ENCODE peak calls at places on chromosomes 12 and 14, in four cellular contexts. T is ascending aorta; I is CD4-positive, alpha-beta T cell; B is A549. H is an unnamed sample. For H3K9me3, the result is how much of the 10 kb centered on the place peaks cover.

GRCh38 chr12:57216931-57217871 is 607 bp downstream of the NXPH4 start:
- DNase-seq in T (no peak), I (no peak), B (peak), H (no peak)

GRCh38 chr14:22622220-22622619 is 21.9 kb downstream of the OR6J1 start:
- DNase-seq in T (no peak), B (no peak), I (no peak), H (no peak)

GRCh38 chr12:11822071-11822818 is 172.8 kb downstream of the ETV6 start:
- DNase-seq in B (no peak), I (no peak), T (no peak), H (no peak)

GRCh38 chr12:51085757-51086156 is 2.4 kb upstream of the CSRNP2 start:
- DNase-seq in T (no peak), B (no peak), I (no peak), H (no peak)

GRCh38 chr14:24941719-24942118 is 108.2 kb downstream of the STXBP6 start:
- DNase-seq in T (no peak), B (no peak), I (no peak), H (no peak)

GRCh38 chr14:104686624-104687517 is 2.5 kb upstream of the INF2 start:
- DNase-seq in T (no peak), B (no peak), I (no peak), H (no peak)

GRCh38 chr12:21775130-21775920 is 819 bp upstream of the KCNJ8 start:
- DNase-seq in B (no peak), I (no peak), T (no peak), H (no peak)

GRCh38 chr14:102316048-102316745 is 3.3 kb upstream of the ZNF839 start:
- DNase-seq in B (no peak), T (no peak), I (no peak), H (no peak)

GRCh38 chr12:77064891-77065360 is 443 bp downstream of the E2F7 start:
- DNase-seq in T (no peak), I (no peak), B (peak), H (no peak)

GRCh38 chr12:6963741-6964446 is 6.6 kb downstream of the PHB2 start:
- DNase-seq in T (no peak), B (no peak), I (no peak), H (peak)

GRCh38 chr12:40308851-40309420 is 84.1 kb downstream of the LRRK2 start:
- DNase-seq in B (no peak), T (no peak), I (no peak), H (no peak)

GRCh38 chr12:53726342-53726741 is 910 bp downstream of the CALCOCO1 start:
- DNase-seq in T (no peak), I (no peak), B (no peak), H (no peak)

GRCh38 chr14:21092147-21093011 is 6.1 kb downstream of the ZNF219 start:
- DNase-seq in I (peak), B (peak), T (no peak), H (peak)

GRCh38 chr12:52956987-52957386 is 8.1 kb downstream of the KRT18 start:
- DNase-seq in I (no peak), T (no peak), B (no peak), H (no peak)

GRCh38 chr12:6376079-6376941 is 947 bp upstream of the SCNN1A start:
- DNase-seq in B (peak), T (no peak), I (no peak), H (no peak)

GRCh38 chr12:51922762-51923505 is 15.6 kb downstream of the ACVRL1 start:
- DNase-seq in B (no peak), T (no peak), I (no peak), H (no peak)

GRCh38 chr12:42756841-42757661 is 167.5 kb upstream of the PRICKLE1 start:
- DNase-seq in I (no peak), B (peak), T (no peak), H (no peak)

GRCh38 chr12:68240079-68240478 is 13.3 kb downstream of the IL22 start:
- DNase-seq in T (no peak), B (no peak), I (no peak), H (no peak)

GRCh38 chr14:21210023-21210422 is 54.2 kb upstream of the OR5AU1 start:
- DNase-seq in I (no peak), T (no peak), B (no peak), H (no peak)

GRCh38 chr12:93403988-93404803 is 26.5 kb downstream of the NUDT4 start:
- DNase-seq in T (no peak), B (no peak), I (no peak), H (no peak)

GRCh38 chr12:7934153-7934552 is 1.8 kb downstream of the SLC2A3 start:
- DNase-seq in B (no peak), I (no peak), T (no peak), H (no peak)

GRCh38 chr12:48145981-48146380 is 11.3 kb downstream of the ASB8 start:
- DNase-seq in T (no peak), B (no peak), I (no peak), H (no peak)

GRCh38 chr14:81236138-81236537 is 15.4 kb upstream of the GTF2A1 start:
- DNase-seq in T (no peak), I (no peak), B (no peak), H (no peak)

GRCh38 chr12:105214141-105214540 is 21.8 kb downstream of the APPL2 start:
- DNase-seq in T (no peak), B (no peak), I (no peak), H (no peak)

GRCh38 chr14:105863296-105864108 is 337.1 kb downstream of the TMEM121 start:
- DNase-seq in T (no peak), B (no peak), I (peak), H (no peak)

GRCh38 chr12:108563135-108563803 is 873 bp downstream of the ISCU start:
- DNase-seq in I (peak), T (peak), B (peak), H (peak)

GRCh38 chr14:93040443-93040842 is 75.3 kb downstream of the ITPK1 start:
- DNase-seq in T (no peak), I (no peak), B (no peak), H (no peak)

GRCh38 chr12:6302621-6303020 is 7.9 kb upstream of the PLEKHG6 start:
- DNase-seq in B (no peak), I (no peak), T (no peak), H (peak)

GRCh38 chr12:52569726-52570125 is 3.9 kb downstream of the KRT74 start:
- DNase-seq in I (no peak), B (no peak), T (no peak), H (no peak)

GRCh38 chr12:132535046-132535445 is 45.1 kb downstream of the FBRSL1 start:
- DNase-seq in I (no peak), T (no peak), B (no peak), H (no peak)
- H3K9me3 ChIP-seq in I (under half), T (under half), B (half or more), H (under half)

GRCh38 chr14:19729359-19729758 is 14.0 kb upstream of the OR4Q3 start:
- DNase-seq in I (no peak), B (no peak), T (no peak), H (no peak)

GRCh38 chr14:19729763-19730162 is 13.6 kb upstream of the OR4Q3 start:
- DNase-seq in I (no peak), B (no peak), T (no peak), H (no peak)
- H3K9me3 ChIP-seq in I (under half), B (under half), T (under half), H (under half)

GRCh38 chr14:46279327-46279726 is 372.3 kb downstream of the RPL10L start:
- DNase-seq in B (no peak), T (no peak), I (no peak), H (no peak)

DNA sequence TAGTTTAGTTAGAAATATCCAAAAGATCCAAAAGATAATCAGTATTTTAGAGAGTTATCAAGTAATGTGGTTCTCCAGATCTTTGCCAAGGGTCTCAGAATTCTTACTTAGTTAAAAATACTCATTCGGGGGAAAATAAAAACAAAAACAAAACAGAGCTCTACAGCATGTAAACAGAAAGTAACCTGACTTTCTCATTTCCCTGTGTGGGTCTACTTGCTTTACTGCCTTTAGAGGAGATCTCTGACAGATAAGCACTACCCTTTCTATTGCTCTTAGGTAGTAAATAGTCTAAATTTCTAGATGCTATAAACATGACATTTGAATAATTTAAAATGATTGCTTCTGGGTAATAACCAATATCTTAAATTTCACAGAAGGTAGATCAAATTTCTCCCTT is 371.8 kb downstream of the RPL10L start:
- DNase-seq in I (no peak), T (no peak), B (no peak), H (no peak)
- H3K9me3 ChIP-seq in I (under half), T (under half), B (under half), H (under half)

GRCh38 chr12:28905220-28905940 is 243.7 kb upstream of the FAR2 start:
- DNase-seq in B (no peak), T (no peak), I (no peak), H (no peak)

GRCh38 chr12:28909291-28909690 is 239.8 kb upstream of the FAR2 start:
- DNase-seq in I (no peak), B (no peak), T (no peak), H (no peak)

DNA sequence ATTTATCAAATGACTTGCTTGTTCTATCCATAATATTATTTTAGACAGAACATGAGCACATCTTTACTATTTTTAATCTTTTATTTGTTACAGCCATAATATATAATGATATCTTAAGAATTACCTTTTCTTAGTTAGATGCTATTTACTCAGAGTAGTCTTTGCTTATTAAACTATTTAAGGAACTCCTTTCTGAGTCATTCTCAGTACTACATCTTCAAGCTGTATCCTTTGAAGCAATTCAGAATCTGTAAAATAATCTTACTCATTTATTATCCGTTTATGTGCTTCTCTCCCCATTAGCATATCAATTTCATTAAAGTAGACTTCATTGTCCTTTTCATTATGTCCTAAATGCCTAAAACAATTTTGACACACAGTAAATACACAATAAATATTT is 240.4 kb upstream of the FAR2 start:
- DNase-seq in T (no peak), I (no peak), B (no peak), H (no peak)
- H3K9me3 ChIP-seq in T (under half), I (under half), B (under half), H (under half)

GRCh38 chr12:130589391-130590317 is 126.4 kb downstream of the RIMBP2 start:
- DNase-seq in I (no peak), T (no peak), B (no peak), H (no peak)
- H3K9me3 ChIP-seq in I (under half), T (under half), B (under half), H (under half)

GRCh38 chr12:34300376-34301250 is 278.3 kb downstream of the ALG10 start:
- DNase-seq in T (no peak), I (no peak), B (no peak), H (peak)
- H3K9me3 ChIP-seq in T (under half), I (under half), B (under half), H (under half)

GRCh38 chr14:97074456-97074855 is 277.3 kb downstream of the VRK1 start:
- DNase-seq in T (no peak), I (no peak), B (no peak), H (no peak)
- H3K9me3 ChIP-seq in T (under half), I (under half), B (under half), H (under half)

GRCh38 chr14:27929823-27930347 is 836.7 kb upstream of the FOXG1 start:
- DNase-seq in T (no peak), I (no peak), B (no peak), H (no peak)

GRCh38 chr14:27927519-27927918 is 839.1 kb upstream of the FOXG1 start:
- DNase-seq in I (no peak), T (no peak), B (no peak), H (no peak)
- H3K9me3 ChIP-seq in I (under half), T (under half), B (under half), H (under half)

H was measured in suprapubic skin.